ENCODE peak calls at places on chromosomes 2 and 18, in eight cellular contexts. U is lower lobe of right lung, F is hepatocyte, J is PC-3, C is dorsolateral prefrontal cortex, R is HepG2, I is AG04450, D is AG09309. N is an unnamed sample.

GRCh38 chr18:59617468-59617932 is 79.7 kb downstream of the CCBE1 start:
- DNase-seq in U (no peak), F (no peak), J (peak), C (no peak), R (no peak), I (no peak), D (no peak), N (peak)

GRCh38 chr2:190916829-190917228 is 36.2 kb downstream of the GLS start:
- DNase-seq in U (no peak), F (no peak), J (no peak), C (no peak), R (no peak), I (no peak), D (no peak), N (no peak)

GRCh38 chr2:19801367-19802087 is 100.3 kb downstream of the TTC32 start:
- DNase-seq in U (peak), F (peak), J (peak), C (no peak), R (no peak), I (peak), D (peak), N (peak)

GRCh38 chr2:211344289-211344688 is 787.9 kb downstream of the CPS1 start:
- DNase-seq in U (no peak), F (no peak), J (no peak), C (no peak), R (no peak), I (no peak), D (no peak), N (no peak)

GRCh38 chr2:130796280-130796679 is 40.4 kb upstream of the ARHGEF4 start:
- DNase-seq in U (no peak), F (no peak), J (peak), C (no peak), R (no peak), I (no peak), D (no peak), N (no peak)

GRCh38 chr2:35204325-35204724 is 1151.3 kb upstream of the CRIM1 start:
- DNase-seq in U (no peak), F (no peak), J (no peak), C (no peak), R (no peak), I (no peak), D (no peak), N (no peak)

GRCh38 chr2:8593239-8593638 is 88.6 kb upstream of the ID2 start:
- DNase-seq in U (no peak), F (no peak), J (no peak), C (no peak), R (no peak), I (no peak), D (no peak), N (no peak)

GRCh38 chr2:157627594-157628281 is 926 bp downstream of the ACVR1C start:
- DNase-seq in U (peak), F (no peak), J (peak), C (peak), R (no peak), I (no peak), D (no peak), N (peak)

GRCh38 chr2:114032705-114033104 is 142.8 kb downstream of the ACTR3 start:
- DNase-seq in U (no peak), F (no peak), J (no peak), C (no peak), R (no peak), I (no peak), D (no peak), N (no peak)

GRCh38 chr18:3121256-3121655 is 98.5 kb downstream of the MYOM1 start:
- DNase-seq in U (no peak), F (no peak), J (no peak), C (no peak), R (no peak), I (no peak), D (no peak), N (no peak)

GRCh38 chr2:149606251-149606811 is 18.8 kb upstream of the MMADHC start:
- DNase-seq in U (no peak), F (no peak), J (peak), C (no peak), R (no peak), I (no peak), D (no peak), N (no peak)

GRCh38 chr18:39462436-39462835 is 1896.8 kb upstream of the CELF4 start:
- DNase-seq in U (no peak), F (no peak), J (peak), C (no peak), R (no peak), I (no peak), D (no peak), N (peak)

GRCh38 chr18:10661333-10661732 is 135.5 kb downstream of the NAPG start:
- DNase-seq in U (no peak), F (peak), J (no peak), C (no peak), R (no peak), I (no peak), D (no peak), N (peak)

GRCh38 chr2:39871291-39871761 is 92.3 kb upstream of the THUMPD2 start:
- DNase-seq in U (no peak), F (peak), J (peak), C (peak), R (no peak), I (peak), D (peak), N (peak)

GRCh38 chr18:58101291-58101706 is 57.3 kb downstream of the NEDD4L start:
- DNase-seq in U (no peak), F (no peak), J (no peak), C (no peak), R (no peak), I (no peak), D (no peak), N (no peak)

GRCh38 chr18:59810183-59810582 is 89.6 kb upstream of the PMAIP1 start:
- DNase-seq in U (no peak), F (no peak), J (no peak), C (no peak), R (no peak), I (no peak), D (no peak), N (no peak)

GRCh38 chr2:10544252-10544651 is 96.1 kb upstream of the ODC1 start:
- DNase-seq in U (no peak), F (no peak), J (no peak), C (no peak), R (no peak), I (no peak), D (no peak), N (no peak)

GRCh38 chr18:79631096-79631507 is 48.5 kb upstream of the CTDP1 start:
- DNase-seq in U (no peak), F (no peak), J (no peak), C (no peak), R (no peak), I (no peak), D (no peak), N (no peak)

GRCh38 chr2:70715161-70715985 is 52.6 kb downstream of the ADD2 start:
- DNase-seq in U (no peak), F (no peak), J (no peak), C (no peak), R (no peak), I (no peak), D (no peak), N (no peak)

GRCh38 chr18:7872569-7872968 is 305.5 kb downstream of the PTPRM start:
- DNase-seq in U (no peak), F (peak), J (peak), C (no peak), R (peak), I (no peak), D (no peak), N (peak)

GRCh38 chr2:86274918-86275275 is 62.5 kb downstream of the REEP1 start:
- DNase-seq in U (no peak), F (peak), J (no peak), C (no peak), R (no peak), I (no peak), D (no peak), N (peak)

GRCh38 chr2:147450661-147451060 is 394.2 kb upstream of the ACVR2A start:
- DNase-seq in U (no peak), F (no peak), J (no peak), C (no peak), R (no peak), I (no peak), D (no peak), N (no peak)

GRCh38 chr18:23994361-23994902 is 20.1 kb upstream of the TTC39C start:
- DNase-seq in U (peak), F (peak), J (peak), C (no peak), R (peak), I (peak), D (peak), N (peak)

GRCh38 chr2:218033590-218034496 is 31.0 kb upstream of the TNS1 start:
- DNase-seq in U (no peak), F (no peak), J (no peak), C (no peak), R (no peak), I (no peak), D (no peak), N (no peak)

GRCh38 chr2:101064868-101065549 is 62.9 kb downstream of the RPL31 start:
- DNase-seq in U (no peak), F (peak), J (peak), C (no peak), R (peak), I (no peak), D (no peak), N (peak)

GRCh38 chr2:195636890-195637289 is 20.1 kb upstream of the SLC39A10 start:
- DNase-seq in U (no peak), F (no peak), J (peak), C (no peak), R (no peak), I (no peak), D (no peak), N (peak)

GRCh38 chr18:57569133-57569532 is 17.4 kb downstream of the FECH start:
- DNase-seq in U (no peak), F (no peak), J (no peak), C (no peak), R (no peak), I (no peak), D (no peak), N (no peak)

GRCh38 chr2:225270861-225271260 is 128.6 kb upstream of the NYAP2 start:
- DNase-seq in U (no peak), F (peak), J (peak), C (no peak), R (no peak), I (no peak), D (no peak), N (peak)

GRCh38 chr2:142997254-142997653 is 119.8 kb downstream of the KYNU start:
- DNase-seq in U (no peak), F (no peak), J (no peak), C (no peak), R (no peak), I (no peak), D (no peak), N (peak)

GRCh38 chr2:149093579-149093978 is 55.1 kb downstream of the LYPD6B start:
- DNase-seq in U (no peak), F (no peak), J (no peak), C (no peak), R (no peak), I (no peak), D (no peak), N (no peak)

GRCh38 chr2:217160978-217161973 is 301.4 kb upstream of the TNP1 start:
- DNase-seq in U (no peak), F (no peak), J (peak), C (no peak), R (no peak), I (no peak), D (no peak), N (no peak)

GRCh38 chr18:76275913-76276312 is 219.1 kb downstream of the ZNF516 start:
- DNase-seq in U (no peak), F (no peak), J (no peak), C (no peak), R (no peak), I (no peak), D (no peak), N (no peak)

GRCh38 chr2:122565364-122565763 is 809.9 kb downstream of the TSN start:
- DNase-seq in U (no peak), F (no peak), J (no peak), C (no peak), R (no peak), I (no peak), D (no peak), N (no peak)

GRCh38 chr2:207121784-207122183 is 44.0 kb downstream of the KLF7 start:
- DNase-seq in U (no peak), F (no peak), J (peak), C (no peak), R (no peak), I (peak), D (no peak), N (peak)

GRCh38 chr2:207833265-207833751 is 63.6 kb upstream of the FZD5 start:
- DNase-seq in U (no peak), F (no peak), J (peak), C (no peak), R (peak), I (no peak), D (no peak), N (no peak)

GRCh38 chr2:231427116-231427515 is 31.6 kb downstream of the B3GNT7 start:
- DNase-seq in U (no peak), F (no peak), J (no peak), C (no peak), R (no peak), I (no peak), D (no peak), N (no peak)

GRCh38 chr18:29063346-29063745 is 886.4 kb upstream of the CDH2 start:
- DNase-seq in U (no peak), F (no peak), J (no peak), C (no peak), R (no peak), I (no peak), D (no peak), N (peak)

GRCh38 chr2:27086090-27086721 is 366 bp upstream of the KHK start:
- DNase-seq in U (peak), F (peak), J (peak), C (peak), R (peak), I (peak), D (peak), N (peak)

GRCh38 chr2:27084297-27085061 is 2.1 kb upstream of the KHK start:
- DNase-seq in U (no peak), F (no peak), J (no peak), C (no peak), R (no peak), I (no peak), D (no peak), N (no peak)

GRCh38 chr2:27083410-27084296 is 2.9 kb upstream of the KHK start:
- DNase-seq in U (no peak), F (no peak), J (no peak), C (no peak), R (peak), I (no peak), D (no peak), N (no peak)

GRCh38 chr2:27085670-27086089 is 892 bp upstream of the KHK start:
- DNase-seq in U (peak), F (peak), J (peak), C (peak), R (no peak), I (no peak), D (no peak), N (peak)

GRCh38 chr2:27085062-27085669 is 1.4 kb upstream of the KHK start:
- DNase-seq in U (no peak), F (no peak), J (no peak), C (no peak), R (no peak), I (no peak), D (no peak), N (no peak)
- H3K4me3 ChIP-seq in U (peak), F (no peak), J (peak), C (peak), R (peak), I (no peak), D (no peak), N (peak)

GRCh38 chr18:26621161-26622026 is 73.0 kb upstream of the KCTD1 start:
- DNase-seq in U (peak), F (peak), J (peak), C (no peak), R (peak), I (no peak), D (no peak), N (peak)
- TF ChIP-seq CTCF in U (peak), F (peak), J (peak), C (peak), R (peak), I (peak), D (peak), N (peak)

DNA sequence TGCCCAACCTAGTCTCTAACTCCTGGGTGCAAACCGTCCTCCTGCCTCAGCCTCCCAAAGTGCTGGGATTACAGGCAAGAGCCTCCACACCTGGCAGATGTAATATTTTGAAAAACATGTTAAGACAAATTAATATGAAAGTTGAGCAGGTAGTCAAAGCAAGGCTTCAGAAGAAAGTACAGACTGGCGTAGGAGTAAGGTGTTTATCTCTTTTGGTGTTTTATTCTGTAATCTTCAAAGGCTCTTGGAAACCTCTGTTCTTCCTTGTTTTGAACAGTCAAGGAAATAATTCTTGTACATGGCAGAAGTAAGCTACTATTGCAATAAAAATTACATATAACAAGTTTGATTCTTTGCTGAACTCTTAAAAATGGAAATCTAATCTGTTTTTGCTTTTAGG is 5.3 kb downstream of the RNF138 start:
- DNase-seq in U (no peak), F (no peak), J (no peak), C (no peak), R (no peak), I (no peak), D (no peak), N (no peak)
- H3K4me3 ChIP-seq in U (no peak), F (no peak), J (no peak), C (no peak), R (no peak), I (no peak), D (no peak), N (no peak)

GRCh38 chr2:63856302-63856600 is 14.6 kb downstream of the UGP2 start:
- DNase-seq in U (no peak), F (no peak), J (no peak), C (no peak), R (no peak), I (no peak), D (no peak), N (no peak)

GRCh38 chr2:63855418-63856301 is 14.0 kb downstream of the UGP2 start:
- DNase-seq in U (no peak), F (no peak), J (no peak), C (no peak), R (no peak), I (no peak), D (no peak), N (no peak)

GRCh38 chr2:63851912-63852311 is 10.2 kb downstream of the UGP2 start:
- DNase-seq in U (no peak), F (no peak), J (peak), C (no peak), R (no peak), I (no peak), D (no peak), N (no peak)

GRCh38 chr2:63850650-63851049 is 9.0 kb downstream of the UGP2 start:
- DNase-seq in U (no peak), F (no peak), J (no peak), C (no peak), R (no peak), I (no peak), D (no peak), N (no peak)

DNA sequence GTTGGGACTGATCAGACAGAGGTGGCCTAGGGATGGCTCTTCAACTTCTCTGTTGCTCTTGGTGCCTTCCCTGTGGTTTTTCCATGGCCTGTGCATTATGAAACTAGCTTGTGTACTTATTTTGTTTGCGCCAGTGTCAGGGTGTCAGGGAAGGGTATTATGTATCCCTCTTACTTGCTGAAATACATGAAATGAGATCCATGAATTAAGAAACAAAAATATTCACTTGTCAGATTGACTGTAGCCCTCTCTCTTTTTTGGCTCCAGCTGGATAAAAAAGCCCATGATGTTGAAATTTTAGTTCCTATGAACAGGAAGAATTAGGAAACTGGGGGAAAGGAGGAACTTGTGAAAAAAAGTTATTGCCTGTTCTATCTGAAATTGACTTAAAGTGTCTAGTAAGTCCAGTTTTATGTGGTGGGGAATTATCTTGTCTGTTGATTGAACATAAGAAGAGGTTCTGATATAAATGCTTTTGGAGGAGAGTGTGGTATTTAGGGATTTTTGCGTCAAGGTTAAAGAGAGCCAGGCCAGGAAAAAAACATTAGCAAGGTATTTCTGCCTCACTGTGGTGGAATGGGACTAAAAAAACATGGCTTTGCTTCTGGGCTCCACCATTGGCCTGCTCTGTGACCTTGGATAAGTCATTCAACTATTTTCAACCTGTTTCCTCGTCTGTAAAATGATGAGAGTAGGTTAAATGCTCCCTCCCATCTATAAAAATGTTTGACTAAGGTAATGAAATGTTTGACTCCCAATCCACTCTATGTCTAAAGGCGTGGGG is 12.0 kb downstream of the UGP2 start:
- DNase-seq in U (no peak), F (no peak), J (no peak), C (no peak), R (peak), I (no peak), D (no peak), N (no peak)
- TF ChIP-seq CTCF in U (no peak), F (no peak), J (no peak), C (no peak), R (peak), I (no peak), D (no peak), N (no peak)

DNA sequence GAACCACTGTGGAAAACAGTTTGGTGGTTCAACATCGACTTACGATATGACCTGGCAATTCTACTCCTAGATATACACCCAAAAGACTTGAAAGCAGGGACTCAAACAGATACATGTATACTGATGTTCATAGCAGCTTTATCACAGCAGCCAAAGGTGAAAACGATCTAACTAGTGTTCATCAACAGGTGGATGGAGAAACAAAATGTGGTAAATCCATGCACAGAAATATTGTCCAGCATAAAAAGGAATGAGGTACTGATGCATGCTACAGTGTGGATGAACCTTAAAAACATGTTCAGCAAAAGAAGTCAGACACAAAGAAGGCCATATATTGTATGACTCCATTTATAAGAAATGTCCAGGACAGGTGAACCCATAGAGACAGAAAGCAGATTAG is 36.3 kb downstream of the MRO start:
- DNase-seq in U (no peak), F (no peak), J (no peak), C (no peak), R (no peak), I (no peak), D (no peak), N (no peak)
- H3K4me3 ChIP-seq in U (no peak), F (no peak), J (no peak), C (no peak), R (no peak), I (no peak), D (no peak), N (no peak)

N was measured in astrocyte of the spinal cord.